ENCODE peak calls at places on chromosomes 5 and 9, in four cellular contexts. I is fibroblast of pulmonary artery, M is NT2/D1, K is H7. C is an unnamed sample.

GRCh38 chr9:72128526-72128925 is 20.7 kb upstream of the GDA start:
- DNase-seq in I (no peak), M (no peak), K (no peak), C (no peak)

GRCh38 chr5:158224200-158224599 is 365.3 kb upstream of the CLINT1 start:
- DNase-seq in I (no peak), M (no peak), K (no peak), C (no peak)

GRCh38 chr9:127154390-127155191 is 32.2 kb upstream of the ANGPTL2 start:
- DNase-seq in I (peak), M (no peak), K (no peak), C (peak)

GRCh38 chr5:144742376-144742775 is 571.7 kb downstream of the KCTD16 start:
- DNase-seq in I (no peak), M (no peak), K (no peak), C (no peak)

GRCh38 chr9:80649001-80649420 is 1040.3 kb downstream of the TLE1 start:
- DNase-seq in I (peak), M (no peak), K (no peak), C (peak)

GRCh38 chr5:69335341-69335975 is 2.9 kb upstream of the CCDC125 start:
- DNase-seq in I (peak), M (no peak), K (no peak), C (no peak)

GRCh38 chr5:178288373-178289368 is 56.1 kb upstream of the PHYKPL start:
- DNase-seq in I (no peak), M (no peak), K (no peak), C (no peak)

GRCh38 chr9:693460-694390 is 147.8 kb upstream of the DMRT1 start:
- DNase-seq in I (peak), M (no peak), K (no peak), C (peak)

GRCh38 chr5:51811883-51812282 is 428.6 kb downstream of the ISL1 start:
- DNase-seq in I (no peak), M (no peak), K (no peak), C (no peak)

GRCh38 chr5:1524799-1525623 is 1.3 kb upstream of the LPCAT1 start:
- DNase-seq in I (no peak), M (no peak), K (peak), C (no peak)

GRCh38 chr9:91048739-91049138 is 247.1 kb downstream of the SYK start:
- DNase-seq in I (no peak), M (no peak), K (no peak), C (no peak)

GRCh38 chr5:107673368-107674136 is 2.8 kb upstream of the EFNA5 start:
- DNase-seq in I (peak), M (no peak), K (peak), C (no peak)
- H3K4me3 ChIP-seq in I (peak), M (peak), K (peak), C (peak)

GRCh38 chr5:61625682-61626620 is 293.9 kb downstream of the ZSWIM6 start:
- DNase-seq in I (peak), M (no peak), K (peak), C (no peak)

GRCh38 chr5:61626639-61627282 is 294.7 kb downstream of the ZSWIM6 start:
- DNase-seq in I (no peak), M (no peak), K (no peak), C (no peak)

GRCh38 chr5:61624553-61624952 is 292.5 kb downstream of the ZSWIM6 start:
- DNase-seq in I (no peak), M (no peak), K (no peak), C (no peak)

GRCh38 chr5:61623401-61624069 is 291.5 kb downstream of the ZSWIM6 start:
- DNase-seq in I (no peak), M (no peak), K (peak), C (no peak)

GRCh38 chr5:61624966-61625681 is 293.1 kb downstream of the ZSWIM6 start:
- DNase-seq in I (no peak), M (no peak), K (peak), C (no peak)
- H3K4me3 ChIP-seq in I (peak), M (peak), K (peak), C (peak)

GRCh38 chr5:64299805-64300204 is 134.2 kb downstream of the RNF180 start:
- DNase-seq in I (peak), M (no peak), K (no peak), C (no peak)
- H3K4me3 ChIP-seq in I (no peak), M (no peak), K (no peak), C (no peak)

DNA sequence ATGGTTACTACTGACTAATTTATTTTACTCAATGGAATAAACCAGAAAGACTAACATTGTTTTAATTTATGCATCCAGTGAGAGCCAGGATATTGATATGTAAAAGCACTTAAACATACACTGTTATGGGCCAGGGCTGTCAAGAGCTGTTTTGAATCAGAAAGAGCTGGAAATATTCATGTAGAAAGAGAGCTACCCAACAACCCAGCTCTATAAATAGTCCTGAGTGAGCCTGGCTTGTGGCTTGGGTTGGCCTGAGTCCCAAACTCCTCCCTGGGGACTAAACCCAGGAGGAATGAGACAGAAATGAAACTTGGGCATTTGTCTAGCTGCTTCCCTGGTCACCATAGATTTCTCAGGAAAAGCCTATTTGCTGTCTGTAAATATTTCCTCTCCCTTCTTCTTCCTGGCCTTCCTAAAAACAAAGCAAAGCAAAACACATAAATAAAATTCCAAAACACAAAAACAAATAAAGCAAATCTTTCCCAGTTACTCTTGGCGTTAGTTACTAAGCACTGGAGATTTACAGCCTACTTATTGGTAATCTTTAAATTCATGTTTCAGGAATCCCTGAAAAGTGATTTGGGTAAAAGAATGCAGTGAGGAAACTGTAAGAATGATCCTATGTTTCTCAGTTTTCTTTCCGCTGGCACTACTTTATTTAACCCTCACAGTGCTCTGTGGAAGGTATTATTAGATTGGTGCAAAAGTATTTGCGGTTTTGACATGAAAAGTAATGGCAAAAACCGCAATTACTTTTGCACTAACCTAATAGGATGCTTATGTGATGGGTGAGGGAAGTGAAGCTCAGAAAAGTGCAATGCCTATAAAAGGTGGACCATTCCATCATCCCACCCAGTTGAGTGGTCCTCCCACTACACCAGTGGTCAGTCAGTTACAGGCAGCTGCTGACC is 111.8 kb downstream of the CARTPT start:
- DNase-seq in I (peak), M (no peak), K (peak), C (peak)
- H3K4me3 ChIP-seq in I (no peak), M (no peak), K (no peak), C (no peak)

GRCh38 chr9:25724424-25724823 is 46.2 kb upstream of the TUSC1 start:
- DNase-seq in I (peak), M (no peak), K (no peak), C (no peak)
- H3K4me3 ChIP-seq in I (no peak), M (no peak), K (no peak), C (no peak)